ENCODE peak calls at places on chromosomes 7 and 10, in four cellular contexts. S, T, N and O are unnamed samples.

GRCh38 chr7:116265881-116266280 is 55.5 kb downstream of the TES start:
- DNase-seq in S (no peak), T (no peak), N (no peak), O (no peak)

GRCh38 chr7:151079199-151079910 is 1.3 kb downstream of the FASTK start:
- DNase-seq in S (no peak), T (no peak), N (no peak), O (no peak)

GRCh38 chr7:5395246-5395645 is 28.4 kb downstream of the TNRC18 start:
- DNase-seq in S (no peak), T (no peak), N (no peak), O (no peak)

GRCh38 chr10:34288634-34289033 is 526.5 kb downstream of the PARD3 start:
- DNase-seq in S (peak), T (no peak), N (no peak), O (no peak)

GRCh38 chr7:140526901-140527664 is 47.8 kb upstream of the MKRN1 start:
- DNase-seq in S (no peak), T (no peak), N (no peak), O (no peak)

GRCh38 chr7:67019562-67020390 is 23.1 kb downstream of the TYW1 start:
- DNase-seq in S (no peak), T (peak), N (peak), O (peak)

GRCh38 chr7:108055541-108056135 is 52.7 kb upstream of the LAMB1 start:
- DNase-seq in S (no peak), T (no peak), N (peak), O (no peak)

GRCh38 chr7:119999743-120000475 is 273.1 kb upstream of the KCND2 start:
- DNase-seq in S (no peak), T (no peak), N (no peak), O (no peak)

GRCh38 chr10:76190871-76191270 is 759.4 kb downstream of the LRMDA start:
- DNase-seq in S (no peak), T (no peak), N (no peak), O (no peak)

GRCh38 chr7:156347132-156347531 is 293.4 kb upstream of the RNF32 start:
- DNase-seq in S (no peak), T (no peak), N (no peak), O (no peak)

GRCh38 chr7:22765609-22766008 is 38.6 kb downstream of the IL6 start:
- DNase-seq in S (no peak), T (no peak), N (no peak), O (no peak)

GRCh38 chr10:114933588-114933987 is 4.4 kb upstream of the TRUB1 start:
- DNase-seq in S (no peak), T (no peak), N (no peak), O (no peak)

GRCh38 chr10:100183482-100183881 is 2.3 kb downstream of the ERLIN1 start:
- DNase-seq in S (no peak), T (peak), N (no peak), O (no peak)

GRCh38 chr7:51220226-51220625 is 96.4 kb downstream of the COBL start:
- DNase-seq in S (no peak), T (no peak), N (no peak), O (no peak)

GRCh38 chr7:96599288-96599936 is 110.2 kb downstream of the SEM1 start:
- DNase-seq in S (no peak), T (no peak), N (no peak), O (no peak)

GRCh38 chr10:126062132-126063032 is 166.0 kb downstream of the FANK1 start:
- DNase-seq in S (peak), T (peak), N (no peak), O (peak)

GRCh38 chr10:22623624-22624263 is 90.6 kb downstream of the PIP4K2A start:
- DNase-seq in S (no peak), T (peak), N (no peak), O (no peak)

GRCh38 chr7:116779222-116779621 is 83.2 kb upstream of the CAPZA2 start:
- DNase-seq in S (no peak), T (no peak), N (no peak), O (no peak)

GRCh38 chr10:121942749-121943148 is 14.9 kb upstream of the ATE1 start:
- DNase-seq in S (no peak), T (no peak), N (no peak), O (no peak)

GRCh38 chr7:86116-86515 is 106.3 kb upstream of the FAM20C start:
- DNase-seq in S (no peak), T (no peak), N (no peak), O (no peak)

GRCh38 chr10:133355991-133356390 is 1.8 kb downstream of the FUOM start:
- DNase-seq in S (no peak), T (no peak), N (no peak), O (no peak)

GRCh38 chr10:103278862-103279298 is 1.9 kb downstream of the INA start:
- DNase-seq in S (no peak), T (peak), N (no peak), O (no peak)

GRCh38 chr10:11018830-11019692 is 1.4 kb downstream of the CELF2 start:
- DNase-seq in S (no peak), T (no peak), N (no peak), O (no peak)

GRCh38 chr10:97499561-97500296 is 1.0 kb downstream of the UBTD1 start:
- DNase-seq in S (no peak), T (peak), N (peak), O (no peak)

GRCh38 chr10:74206727-74207126 is 55.7 kb downstream of the ADK start:
- DNase-seq in S (no peak), T (no peak), N (no peak), O (no peak)

DNA sequence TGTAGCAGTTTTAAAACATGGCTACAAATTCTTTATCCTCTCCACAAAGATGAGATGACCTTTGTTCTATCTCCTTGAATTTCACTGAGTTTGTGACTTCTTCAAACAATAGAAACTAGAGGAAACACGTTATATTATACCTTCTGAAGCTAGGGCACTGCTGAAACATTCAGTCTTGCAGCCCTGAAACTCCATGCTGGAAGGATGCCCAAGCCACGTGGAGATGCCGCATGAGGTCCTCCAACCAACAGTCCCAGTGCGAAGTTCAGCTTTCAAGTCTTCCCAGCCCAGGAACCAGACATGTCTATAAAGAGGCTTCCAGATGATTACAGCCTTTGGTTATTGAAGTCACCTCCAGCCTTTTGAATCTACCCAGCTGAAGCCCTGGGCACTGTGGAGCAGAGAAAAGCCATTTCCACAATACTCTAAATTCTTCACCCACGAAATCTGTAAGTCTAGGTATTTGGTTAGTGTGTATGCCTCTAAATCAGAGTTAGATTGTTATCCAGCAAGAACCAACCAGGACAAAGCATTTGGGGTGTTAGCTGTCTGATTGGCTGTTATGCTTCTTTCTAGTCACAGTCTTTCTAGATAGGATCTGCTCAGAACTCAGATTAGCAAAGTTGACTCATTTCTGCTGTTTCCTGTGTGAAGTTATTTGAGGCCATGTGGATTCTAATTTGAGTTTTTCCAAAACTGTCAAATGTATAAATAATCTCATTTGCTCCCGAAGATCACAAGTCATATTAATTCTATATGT is 186.5 kb upstream of the TMEM72 start:
- DNase-seq in S (no peak), T (no peak), N (no peak), O (no peak)
- TF ChIP-seq SIN3A in S (no peak), T (no peak), N (no peak), O (no peak)

DNA sequence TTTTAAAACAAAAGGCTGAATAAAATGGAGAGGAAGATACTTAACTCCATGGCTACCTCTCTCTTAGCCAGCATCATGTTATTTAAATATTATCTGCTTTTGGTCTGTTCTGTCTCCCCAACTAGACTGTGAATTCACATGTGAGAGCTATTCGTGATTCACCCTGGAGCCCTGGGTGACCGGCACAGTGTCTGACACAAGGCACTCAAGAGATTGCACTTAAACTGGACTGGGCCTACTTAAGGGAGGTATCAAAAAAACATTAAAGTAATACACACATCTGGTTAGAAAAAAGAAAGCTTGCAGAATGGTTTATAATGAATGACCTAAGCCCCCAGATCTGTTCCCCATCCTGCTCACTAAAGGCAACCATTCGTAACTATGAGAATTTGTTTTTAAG is 74.6 kb downstream of the DGKI start:
- DNase-seq in S (no peak), T (no peak), N (no peak), O (peak)
- H3K4me3 ChIP-seq in S (no peak), T (no peak), N (peak), O (no peak)

GRCh38 chr10:7401782-7402181 is 9.1 kb downstream of the SFMBT2 start:
- DNase-seq in S (no peak), T (no peak), N (no peak), O (no peak)

GRCh38 chr10:7401156-7401555 is 9.7 kb downstream of the SFMBT2 start:
- DNase-seq in S (no peak), T (no peak), N (no peak), O (no peak)

GRCh38 chr10:7399533-7399932 is 11.3 kb downstream of the SFMBT2 start:
- DNase-seq in S (no peak), T (peak), N (no peak), O (no peak)

GRCh38 chr10:7397636-7398035 is 13.2 kb downstream of the SFMBT2 start:
- DNase-seq in S (no peak), T (no peak), N (no peak), O (no peak)

DNA sequence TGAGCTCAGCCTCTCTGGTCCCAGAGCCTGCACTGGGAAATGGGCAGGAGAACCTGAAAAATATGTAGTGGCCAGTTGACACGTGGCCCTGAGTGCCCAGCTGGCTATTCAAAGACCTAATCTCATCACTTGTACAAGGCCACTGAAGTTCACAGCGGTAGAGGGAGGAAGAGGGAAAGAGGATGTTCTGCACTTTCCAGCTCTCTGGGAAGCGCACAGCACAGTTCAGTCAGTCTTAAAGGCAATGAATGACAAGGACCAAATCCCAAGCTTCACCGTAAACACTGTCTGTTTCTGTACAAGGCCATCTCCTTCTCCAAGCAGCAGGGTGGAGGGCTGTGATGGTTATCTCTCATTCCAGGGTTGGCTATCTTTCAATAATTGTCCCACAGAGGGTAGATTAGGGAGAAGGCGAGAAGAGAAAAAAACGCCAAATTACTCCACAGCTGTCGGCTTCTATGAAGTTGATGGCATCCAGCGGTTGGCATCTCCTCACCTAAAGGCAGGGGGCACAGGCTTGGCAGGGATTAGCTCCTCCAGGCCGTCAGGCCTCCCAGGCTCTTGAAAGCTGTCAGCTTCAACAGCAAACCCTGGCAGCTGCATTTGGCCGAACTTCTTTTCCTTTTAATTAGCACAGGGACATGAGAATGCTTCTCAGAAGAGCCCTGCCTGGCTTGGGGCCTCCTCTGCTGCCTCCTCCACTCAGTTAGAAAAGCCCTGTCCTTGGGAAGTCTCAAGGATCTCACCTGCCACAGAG is 10.6 kb downstream of the SFMBT2 start:
- DNase-seq in S (no peak), T (peak), N (peak), O (no peak)
- TF ChIP-seq SIN3A in S (no peak), T (no peak), N (no peak), O (no peak)

DNA sequence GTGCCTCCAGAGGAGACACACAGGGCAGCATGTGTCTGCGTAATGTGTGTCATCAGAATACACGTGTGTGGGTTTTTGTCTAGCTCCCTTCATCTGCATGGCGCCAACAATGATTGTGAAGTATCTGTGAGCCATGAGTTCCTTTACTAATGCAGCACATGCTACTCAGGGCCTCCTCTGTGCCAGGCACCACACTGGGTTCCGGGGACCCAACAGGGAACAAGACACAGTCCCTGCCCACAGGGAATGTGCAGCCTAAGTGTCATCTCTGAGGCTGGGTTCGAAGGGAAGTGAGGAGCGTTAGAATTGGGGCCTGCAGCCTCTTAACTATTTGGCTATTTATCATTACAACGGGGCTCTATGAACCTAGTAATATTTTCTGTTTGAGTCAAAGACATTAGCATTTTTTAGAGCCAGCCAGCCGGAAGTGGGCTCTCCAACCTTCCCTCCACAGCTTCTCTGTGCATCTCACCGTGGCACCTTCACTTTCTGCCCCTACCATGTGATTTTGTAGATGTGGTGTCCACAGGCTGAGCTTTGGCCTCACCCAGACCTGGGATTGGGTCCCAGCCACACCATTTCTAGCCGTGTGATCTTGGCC is 43.9 kb upstream of the SRGN start:
- DNase-seq in S (no peak), T (no peak), N (no peak), O (no peak)
- H3K4me3 ChIP-seq in S (no peak), T (no peak), N (no peak), O (no peak)